ENCODE peak calls at places on chromosomes 4 and X, in four cellular contexts. One of them, this sample, is unnamed.

GRCh38 chrX:112785323-112785722 is 55.3 kb downstream of the AMOT start:
- DNase-seq in cardiac muscle cell: no peak
- DNase-seq in pancreas: no peak
- DNase-seq in fibroblast of mammary gland: no peak
- DNase-seq in this sample: no peak

GRCh38 chr4:26325191-26325590 is 4.4 kb downstream of the RBPJ start:
- DNase-seq in pancreas: no peak
- DNase-seq in fibroblast of mammary gland: peak
- DNase-seq in cardiac muscle cell: peak
- DNase-seq in this sample: peak

GRCh38 chr4:105140684-105141490 is 5.8 kb upstream of the TET2 start:
- DNase-seq in pancreas: no peak
- DNase-seq in fibroblast of mammary gland: peak
- DNase-seq in cardiac muscle cell: peak
- DNase-seq in this sample: peak

GRCh38 chrX:133544778-133545177 is 129.5 kb upstream of the GPC4 start:
- DNase-seq in pancreas: no peak
- DNase-seq in fibroblast of mammary gland: peak
- DNase-seq in cardiac muscle cell: no peak
- DNase-seq in this sample: no peak

GRCh38 chr4:38757945-38758344 is 24.8 kb downstream of the TLR10 start:
- DNase-seq in pancreas: no peak
- DNase-seq in cardiac muscle cell: no peak
- DNase-seq in fibroblast of mammary gland: peak
- DNase-seq in this sample: no peak

GRCh38 chrX:132648870-132649269 is 160.0 kb upstream of the MBNL3 start:
- DNase-seq in cardiac muscle cell: peak
- DNase-seq in fibroblast of mammary gland: no peak
- DNase-seq in pancreas: no peak
- DNase-seq in this sample: peak

GRCh38 chr4:187827631-187828030 is 167.9 kb upstream of the ZFP42 start:
- DNase-seq in cardiac muscle cell: no peak
- DNase-seq in pancreas: no peak
- DNase-seq in fibroblast of mammary gland: peak
- DNase-seq in this sample: no peak

GRCh38 chr4:75919914-75920313 is 17.7 kb upstream of the PPEF2 start:
- DNase-seq in cardiac muscle cell: peak
- DNase-seq in pancreas: no peak
- DNase-seq in fibroblast of mammary gland: peak
- DNase-seq in this sample: peak

GRCh38 chrX:15750611-15751159 is 12.6 kb downstream of the CA5B start:
- DNase-seq in cardiac muscle cell: no peak
- DNase-seq in pancreas: no peak
- DNase-seq in fibroblast of mammary gland: no peak
- DNase-seq in this sample: no peak

GRCh38 chr4:177546745-177547144 is 104.5 kb upstream of the AGA start:
- DNase-seq in pancreas: no peak
- DNase-seq in fibroblast of mammary gland: peak
- DNase-seq in cardiac muscle cell: peak
- DNase-seq in this sample: peak

GRCh38 chrX:11756354-11757318 is 1.4 kb upstream of the MSL3 start:
- DNase-seq in pancreas: no peak
- DNase-seq in fibroblast of mammary gland: peak
- DNase-seq in cardiac muscle cell: no peak
- DNase-seq in this sample: peak

GRCh38 chr4:86975927-86976326 is 41.1 kb downstream of the AFF1 start:
- DNase-seq in pancreas: no peak
- DNase-seq in cardiac muscle cell: no peak
- DNase-seq in fibroblast of mammary gland: no peak
- DNase-seq in this sample: no peak

GRCh38 chr4:176794151-176794550 is 1.4 kb upstream of the VEGFC start:
- DNase-seq in cardiac muscle cell: peak
- DNase-seq in fibroblast of mammary gland: peak
- DNase-seq in pancreas: no peak
- DNase-seq in this sample: peak

GRCh38 chrX:40373641-40374040 is 207.1 kb upstream of the ATP6AP2 start:
- DNase-seq in cardiac muscle cell: no peak
- DNase-seq in pancreas: no peak
- DNase-seq in fibroblast of mammary gland: no peak
- DNase-seq in this sample: no peak

GRCh38 chr4:1396806-1397455 is 9.3 kb downstream of the NKX1-1 start:
- DNase-seq in pancreas: peak
- DNase-seq in fibroblast of mammary gland: no peak
- DNase-seq in cardiac muscle cell: no peak
- DNase-seq in this sample: no peak

GRCh38 chrX:110022555-110023448 is 19.9 kb downstream of the TMEM164 start:
- DNase-seq in pancreas: no peak
- DNase-seq in fibroblast of mammary gland: no peak
- DNase-seq in cardiac muscle cell: no peak
- DNase-seq in this sample: no peak

GRCh38 chr4:148986951-148987350 is 544.7 kb upstream of the NR3C2 start:
- DNase-seq in cardiac muscle cell: no peak
- DNase-seq in fibroblast of mammary gland: no peak
- DNase-seq in pancreas: no peak
- DNase-seq in this sample: no peak

GRCh38 chrX:826026-826425 is 195.4 kb downstream of the SHOX start:
- DNase-seq in cardiac muscle cell: no peak
- DNase-seq in fibroblast of mammary gland: peak
- DNase-seq in pancreas: no peak
- DNase-seq in this sample: peak

GRCh38 chrX:43853225-43853828 is 28.9 kb downstream of the MAOB start:
- DNase-seq in fibroblast of mammary gland: no peak
- DNase-seq in pancreas: no peak
- DNase-seq in cardiac muscle cell: no peak
- DNase-seq in this sample: no peak

GRCh38 chr4:88285235-88285505 is 809 bp upstream of the PPM1K start:
- DNase-seq in cardiac muscle cell: no peak
- DNase-seq in pancreas: no peak
- DNase-seq in fibroblast of mammary gland: no peak
- DNase-seq in this sample: no peak

GRCh38 chrX:54007682-54008081 is 36.6 kb downstream of the PHF8 start:
- DNase-seq in cardiac muscle cell: no peak
- DNase-seq in fibroblast of mammary gland: no peak
- DNase-seq in pancreas: no peak
- DNase-seq in this sample: no peak

GRCh38 chr4:123291329-123291728 is 105.3 kb upstream of the SPRY1 start:
- DNase-seq in pancreas: no peak
- DNase-seq in fibroblast of mammary gland: no peak
- DNase-seq in cardiac muscle cell: no peak
- DNase-seq in this sample: no peak

GRCh38 chrX:47607091-47607490 is 12.6 kb downstream of the SYN1 start:
- DNase-seq in fibroblast of mammary gland: peak
- DNase-seq in pancreas: no peak
- DNase-seq in cardiac muscle cell: peak
- DNase-seq in this sample: peak

GRCh38 chrX:84188320-84188834 is 378 bp upstream of the RPS6KA6 start:
- DNase-seq in fibroblast of mammary gland: peak
- DNase-seq in pancreas: peak
- DNase-seq in cardiac muscle cell: peak
- DNase-seq in this sample: peak

GRCh38 chr4:114281561-114281960 is 302.1 kb upstream of the ARSJ start:
- DNase-seq in pancreas: no peak
- DNase-seq in fibroblast of mammary gland: peak
- DNase-seq in cardiac muscle cell: peak
- DNase-seq in this sample: peak

GRCh38 chr4:185305979-185306442 is 89.7 kb downstream of the LRP2BP start:
- DNase-seq in pancreas: no peak
- DNase-seq in cardiac muscle cell: peak
- DNase-seq in fibroblast of mammary gland: peak
- DNase-seq in this sample: peak

GRCh38 chr4:108611360-108611759 is 9.0 kb upstream of the RPL34 start:
- DNase-seq in cardiac muscle cell: peak
- DNase-seq in pancreas: no peak
- DNase-seq in fibroblast of mammary gland: peak
- DNase-seq in this sample: peak
- H3K4me3 ChIP-seq in cardiac muscle cell: no peak
- H3K4me3 ChIP-seq in pancreas: no peak
- H3K4me3 ChIP-seq in fibroblast of mammary gland: peak
- H3K4me3 ChIP-seq in this sample: peak

DNA sequence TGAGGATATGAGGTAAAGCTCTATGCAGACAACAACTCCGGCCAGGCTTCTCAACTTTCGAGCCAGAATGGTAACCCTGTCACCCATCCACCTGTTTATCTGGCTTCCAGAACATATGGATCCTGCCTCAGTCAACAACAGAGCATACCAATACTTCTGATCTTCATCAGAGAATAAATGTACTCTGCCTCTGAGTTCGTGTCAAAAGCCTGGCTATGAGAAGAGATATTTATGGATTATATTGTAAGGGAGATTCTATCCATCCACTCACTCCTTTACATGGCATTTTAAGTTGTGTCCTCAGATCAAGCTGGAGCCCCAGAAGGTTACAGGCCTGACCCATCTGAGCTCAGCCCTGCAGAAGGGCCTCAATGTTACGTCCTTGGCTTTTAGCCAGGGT is 9.8 kb upstream of the FOXO4 start:
- DNase-seq in fibroblast of mammary gland: no peak
- DNase-seq in cardiac muscle cell: no peak
- DNase-seq in pancreas: no peak
- DNase-seq in this sample: no peak
- H3K4me3 ChIP-seq in fibroblast of mammary gland: no peak
- H3K4me3 ChIP-seq in cardiac muscle cell: no peak
- H3K4me3 ChIP-seq in pancreas: no peak
- H3K4me3 ChIP-seq in this sample: no peak

GRCh38 chr4:106343865-106344264 is 24.7 kb downstream of the GIMD1 start:
- DNase-seq in cardiac muscle cell: no peak
- DNase-seq in pancreas: no peak
- DNase-seq in fibroblast of mammary gland: no peak
- DNase-seq in this sample: no peak
- H3K4me3 ChIP-seq in cardiac muscle cell: no peak
- H3K4me3 ChIP-seq in pancreas: no peak
- H3K4me3 ChIP-seq in fibroblast of mammary gland: no peak
- H3K4me3 ChIP-seq in this sample: no peak

GRCh38 chr4:165297626-165298025 is 29.8 kb upstream of the MSMO1 start:
- DNase-seq in cardiac muscle cell: no peak
- DNase-seq in pancreas: no peak
- DNase-seq in fibroblast of mammary gland: no peak
- DNase-seq in this sample: no peak

GRCh38 chr4:165302658-165303057 is 24.8 kb upstream of the MSMO1 start:
- DNase-seq in fibroblast of mammary gland: no peak
- DNase-seq in cardiac muscle cell: no peak
- DNase-seq in pancreas: no peak
- DNase-seq in this sample: no peak

GRCh38 chr4:165299399-165300060 is 27.9 kb upstream of the MSMO1 start:
- DNase-seq in fibroblast of mammary gland: no peak
- DNase-seq in pancreas: no peak
- DNase-seq in cardiac muscle cell: no peak
- DNase-seq in this sample: no peak

GRCh38 chr4:165301833-165302232 is 25.6 kb upstream of the MSMO1 start:
- DNase-seq in pancreas: no peak
- DNase-seq in fibroblast of mammary gland: peak
- DNase-seq in cardiac muscle cell: peak
- DNase-seq in this sample: no peak
- H3K4me3 ChIP-seq in pancreas: no peak
- H3K4me3 ChIP-seq in fibroblast of mammary gland: peak
- H3K4me3 ChIP-seq in cardiac muscle cell: no peak
- H3K4me3 ChIP-seq in this sample: peak

GRCh38 chrX:73561791-73562190 is 1.2 kb upstream of the CHIC1 start:
- DNase-seq in fibroblast of mammary gland: peak
- DNase-seq in cardiac muscle cell: peak
- DNase-seq in pancreas: no peak
- DNase-seq in this sample: peak
- H3K4me3 ChIP-seq in fibroblast of mammary gland: no peak
- H3K4me3 ChIP-seq in cardiac muscle cell: no peak
- H3K4me3 ChIP-seq in pancreas: no peak
- H3K4me3 ChIP-seq in this sample: peak

GRCh38 chrX:28491941-28492340 is 95.3 kb upstream of the IL1RAPL1 start:
- DNase-seq in fibroblast of mammary gland: no peak
- DNase-seq in pancreas: no peak
- DNase-seq in cardiac muscle cell: peak
- DNase-seq in this sample: peak

GRCh38 chrX:28491322-28491721 is 95.9 kb upstream of the IL1RAPL1 start:
- DNase-seq in cardiac muscle cell: no peak
- DNase-seq in fibroblast of mammary gland: no peak
- DNase-seq in pancreas: no peak
- DNase-seq in this sample: no peak

GRCh38 chrX:28487818-28488217 is 99.4 kb upstream of the IL1RAPL1 start:
- DNase-seq in fibroblast of mammary gland: no peak
- DNase-seq in pancreas: no peak
- DNase-seq in cardiac muscle cell: no peak
- DNase-seq in this sample: no peak
- H3K4me3 ChIP-seq in fibroblast of mammary gland: no peak
- H3K4me3 ChIP-seq in pancreas: no peak
- H3K4me3 ChIP-seq in cardiac muscle cell: no peak
- H3K4me3 ChIP-seq in this sample: no peak

GRCh38 chrX:48939417-48940228 is 17.8 kb downstream of the OTUD5 start:
- DNase-seq in fibroblast of mammary gland: no peak
- DNase-seq in pancreas: no peak
- DNase-seq in cardiac muscle cell: no peak
- DNase-seq in this sample: no peak
- H3K4me3 ChIP-seq in fibroblast of mammary gland: no peak
- H3K4me3 ChIP-seq in pancreas: no peak
- H3K4me3 ChIP-seq in cardiac muscle cell: no peak
- H3K4me3 ChIP-seq in this sample: no peak